ENCODE peak calls at places on chromosomes 12 and 14, in nine cellular contexts. T is upper lobe of right lung; Y is fibroblast of lung; H is CD8-positive, alpha-beta T cell; B is transverse colon; X is esophagus squamous epithelium; U is tibial artery; F is mesendoderm; G is left ventricle myocardium inferior. V is an unnamed sample.

GRCh38 chr14:38723277-38723676 is 379.8 kb downstream of the SEC23A start:
- DNase-seq in B (no peak), X (no peak), T (no peak), G (no peak), F (no peak), Y (no peak), H (no peak), U (no peak), V (no peak)

GRCh38 chr14:88163731-88164255 is 158.9 kb downstream of the GPR65 start:
- DNase-seq in F (no peak), U (no peak), Y (no peak), B (no peak), T (no peak), H (no peak), X (no peak), G (no peak), V (no peak)

GRCh38 chr14:101408077-101408831 is 153.0 kb upstream of the DIO3 start:
- DNase-seq in B (no peak), F (no peak), X (no peak), T (no peak), Y (peak; percentile 80), G (no peak), U (peak; percentile 76), H (no peak), V (peak; percentile 75)

GRCh38 chr12:94401326-94401725 is 58.3 kb downstream of the CEP83 start:
- DNase-seq in T (no peak), Y (no peak), G (no peak), F (no peak), U (no peak), X (no peak), B (no peak), H (no peak), V (no peak)

GRCh38 chr14:21016791-21017190 is 8.1 kb downstream of the NDRG2 start:
- DNase-seq in H (no peak), F (no peak), G (no peak), T (no peak), X (no peak), B (no peak), Y (no peak), U (no peak), V (no peak)

GRCh38 chr12:38175538-38175937 is 141.0 kb upstream of the ALG10B start:
- DNase-seq in U (no peak), H (no peak), B (no peak), T (no peak), X (no peak), Y (no peak), G (no peak), F (no peak), V (no peak)

GRCh38 chr12:104579716-104580495 is 123.2 kb downstream of the CHST11 start:
- DNase-seq in F (no peak), Y (peak; percentile 51), T (no peak), U (no peak), X (no peak), G (no peak), B (no peak), H (no peak), V (peak; percentile 51)

GRCh38 chr12:68521848-68522502 is 88.7 kb upstream of the RAP1B start:
- DNase-seq in G (no peak), Y (peak; percentile 15), U (no peak), H (no peak), T (no peak), F (no peak), B (no peak), X (no peak), V (no peak)

GRCh38 chr14:34318014-34318413 is 144.0 kb downstream of the SPTSSA start:
- DNase-seq in H (no peak), U (no peak), X (no peak), B (no peak), G (no peak), F (no peak), Y (no peak), T (no peak), V (no peak)

GRCh38 chr12:64808110-64808509 is 16.3 kb upstream of the TBC1D30 start:
- DNase-seq in X (no peak), H (no peak), B (no peak), G (no peak), T (no peak), F (no peak), U (no peak), Y (no peak), V (no peak)

GRCh38 chr14:56199095-56199975 is 81.1 kb downstream of the PELI2 start:
- DNase-seq in X (no peak), F (peak; percentile 55), T (no peak), B (no peak), U (no peak), G (no peak), H (no peak), Y (peak; percentile 98), V (peak; percentile 97)
- H3K4me1 ChIP-seq in X (peaks cover 7% of the 10 kb centered on the region), F (no peaks in the 10 kb centered on the region), T (peaks cover 19% of the 10 kb centered on the region), B (peaks cover 39% of the 10 kb centered on the region), U (peaks cover 11% of the 10 kb centered on the region), G (peaks cover 33% of the 10 kb centered on the region), H (peaks cover 20% of the 10 kb centered on the region), Y (peaks cover 20% of the 10 kb centered on the region), V (peaks cover 27% of the 10 kb centered on the region)

DNA sequence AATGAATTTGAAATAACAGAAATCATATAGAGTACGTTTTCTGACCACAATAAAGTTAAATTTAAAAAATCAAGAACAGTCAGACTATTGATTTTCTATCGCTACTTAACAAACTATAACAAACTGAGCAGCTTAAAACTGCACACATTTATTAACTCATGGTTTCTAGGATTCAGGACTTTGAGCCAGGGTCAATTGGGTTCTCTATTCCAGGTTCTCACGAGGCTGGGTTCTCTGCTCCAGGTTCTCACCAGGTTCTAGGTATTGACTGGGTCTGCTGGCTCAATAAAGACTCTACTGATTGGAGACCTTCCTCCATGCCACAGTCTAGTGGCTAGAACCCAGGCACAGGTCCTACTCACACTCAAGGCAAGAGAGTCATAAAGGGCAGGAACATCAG is 22.8 kb downstream of the ABCC9 start:
- DNase-seq in T (no peak), F (no peak), U (no peak), H (no peak), G (no peak), Y (no peak), B (no peak), X (no peak), V (no peak)
- H3K36me3 ChIP-seq in T (no peaks in the 10 kb centered on the region), F (no peaks in the 10 kb centered on the region), U (no peaks in the 10 kb centered on the region), H (no peaks in the 10 kb centered on the region), G (peaks cover 14% of the 10 kb centered on the region), Y (no peaks in the 10 kb centered on the region), B (no peaks in the 10 kb centered on the region), X (no peaks in the 10 kb centered on the region), V (no peaks in the 10 kb centered on the region)

GRCh38 chr12:27974735-27975221 is 2.2 kb upstream of the PTHLH start:
- DNase-seq in H (no peak), F (peak; percentile 25), Y (no peak), G (no peak), T (no peak), X (no peak), B (no peak), U (no peak), V (no peak)
- H3K27ac ChIP-seq in H (no peak overlapping the region), F (no peak overlapping the region), Y (no peak overlapping the region), G (no peak overlapping the region), T (no peak overlapping the region), X (peak overlapping the region; percentile 64), B (no peak overlapping the region), U (no peak overlapping the region), V (peak overlapping the region; percentile 63)

GRCh38 chr12:26195641-26196423 is 459 bp downstream of the SSPN start:
- DNase-seq in B (peak; percentile 62), T (peak; percentile 75), U (peak; percentile 85), X (no peak), H (no peak), G (peak; percentile 50), F (peak; percentile 61), Y (peak; percentile 62), V (peak; percentile 51)

GRCh38 chr12:26195250-26195640 is at the start of gene SSPN:
- DNase-seq in T (peak; percentile 80), Y (peak; percentile 83), G (peak; percentile 73), U (peak; percentile 90), B (peak; percentile 64), H (no peak), X (peak; percentile 7), F (no peak), V (peak; percentile 68)

GRCh38 chr12:26193539-26193938 is 1.8 kb upstream of the SSPN start:
- DNase-seq in U (no peak), G (no peak), B (no peak), Y (no peak), T (no peak), X (no peak), F (no peak), H (no peak), V (no peak)

GRCh38 chr12:26188641-26189040 is 6.7 kb upstream of the SSPN start:
- DNase-seq in B (no peak), U (no peak), F (no peak), Y (peak; percentile 70), G (no peak), X (no peak), T (no peak), H (no peak), V (peak; percentile 62)

GRCh38 chr12:26192142-26192541 is 3.2 kb upstream of the SSPN start:
- DNase-seq in G (no peak), H (no peak), Y (no peak), U (no peak), T (no peak), B (no peak), X (no peak), F (no peak), V (no peak)
- H3K4me1 ChIP-seq in G (peaks cover 25% of the 10 kb centered on the region), H (no peaks in the 10 kb centered on the region), Y (peaks cover 8% of the 10 kb centered on the region), U (peaks cover 10% of the 10 kb centered on the region), T (no peaks in the 10 kb centered on the region), B (peaks cover 23% of the 10 kb centered on the region), X (peaks cover 14% of the 10 kb centered on the region), F (no peaks in the 10 kb centered on the region), V (peaks cover 26% of the 10 kb centered on the region)

GRCh38 chr14:73725116-73726024 is 11.2 kb upstream of the PNMA1 start:
- DNase-seq in U (peak; percentile 71), G (no peak), B (no peak), Y (peak; percentile 81), X (no peak), F (peak; percentile 64), H (no peak), T (peak; percentile 63), V (peak; percentile 66)
- H3K36me3 ChIP-seq in U (peaks cover 55% of the 10 kb centered on the region), G (peaks cover 81% of the 10 kb centered on the region), B (peaks cover 45% of the 10 kb centered on the region), Y (peaks cover 40% of the 10 kb centered on the region), X (peaks cover 64% of the 10 kb centered on the region), F (peaks cover 3% of the 10 kb centered on the region), H (peaks cover 84% of the 10 kb centered on the region), T (peaks cover 97% of the 10 kb centered on the region), V (peaks cover 41% of the 10 kb centered on the region)

DNA sequence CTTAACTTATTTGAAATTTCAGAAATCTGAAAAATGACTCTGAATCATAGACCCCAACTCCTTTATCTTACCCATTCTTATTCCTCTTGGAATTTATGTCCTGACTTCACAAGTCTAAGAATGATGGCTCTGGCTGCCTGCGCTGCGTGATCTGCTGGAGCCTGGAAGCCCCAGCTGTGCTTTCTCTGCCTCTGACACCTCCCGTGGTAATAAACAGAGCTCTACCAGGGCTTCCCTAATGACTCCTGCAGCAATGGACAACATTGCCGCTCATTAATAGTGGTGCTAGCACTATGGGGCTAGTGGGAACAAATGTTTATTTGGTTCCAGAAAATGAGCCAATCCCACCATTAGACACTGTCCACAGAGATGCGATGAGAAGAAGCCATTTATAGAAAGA is 8.8 kb upstream of the DCAF4 start:
- DNase-seq in T (no peak), F (no peak), B (no peak), H (no peak), U (no peak), X (no peak), G (no peak), Y (peak; percentile 6), V (no peak)
- H3K27ac ChIP-seq in T (no peak overlapping the region), F (no peak overlapping the region), B (no peak overlapping the region), H (no peak overlapping the region), U (peak overlapping the region; percentile 60), X (no peak overlapping the region), G (no peak overlapping the region), Y (no peak overlapping the region), V (no peak overlapping the region)

GRCh38 chr14:55099741-55100140 is 29.3 kb upstream of the LGALS3 start:
- DNase-seq in B (no peak), T (no peak), X (no peak), U (no peak), F (no peak), Y (no peak), G (no peak), H (no peak), V (no peak)
- H3K4me1 ChIP-seq in B (peaks cover 73% of the 10 kb centered on the region), T (peaks cover 67% of the 10 kb centered on the region), X (peaks cover 66% of the 10 kb centered on the region), U (peaks cover 33% of the 10 kb centered on the region), F (peaks cover 7% of the 10 kb centered on the region), Y (peaks cover 22% of the 10 kb centered on the region), G (peaks cover 77% of the 10 kb centered on the region), H (peaks cover 38% of the 10 kb centered on the region), V (peaks cover 29% of the 10 kb centered on the region)

V was measured in astrocyte.